ENCODE peak calls at places on chromosomes 5 and 9, in eight cellular contexts. W is ovary, D is A549, B is body of pancreas, O is uterus, E is heart left ventricle, Y is gastrocnemius medialis, H is HepG2. J is an unnamed sample.

GRCh38 chr9:96493757-96494156 is 43.8 kb downstream of the HABP4 start:
- DNase-seq in W (peak; percentile 23), D (no peak), B (no peak), O (no peak), E (no peak), Y (no peak), H (no peak), J (no peak)

GRCh38 chr5:107135391-107135790 is 535.3 kb downstream of the EFNA5 start:
- DNase-seq in W (no peak), D (no peak), B (no peak), O (no peak), E (no peak), Y (no peak), H (no peak), J (no peak)

GRCh38 chr5:16018970-16019369 is 160.6 kb downstream of the MARCHF11 start:
- DNase-seq in W (no peak), D (no peak), B (no peak), O (no peak), E (no peak), Y (no peak), H (no peak), J (no peak)

GRCh38 chr9:13369426-13369825 is 89.9 kb upstream of the MPDZ start:
- DNase-seq in W (no peak), D (no peak), B (no peak), O (no peak), E (no peak), Y (no peak), H (no peak), J (no peak)

GRCh38 chr5:61686491-61687257 is 354.6 kb downstream of the ZSWIM6 start:
- DNase-seq in W (no peak), D (no peak), B (no peak), O (no peak), E (no peak), Y (no peak), H (no peak), J (no peak)

GRCh38 chr5:76256116-76256889 is 146.8 kb upstream of the IQGAP2 start:
- DNase-seq in W (peak; percentile 45), D (peak; percentile 41), B (peak; percentile 69), O (no peak), E (no peak), Y (no peak), H (peak; percentile 63), J (peak; percentile 8)

GRCh38 chr9:70021026-70021571 is 22.5 kb upstream of the MAMDC2 start:
- DNase-seq in W (no peak), D (no peak), B (peak; percentile 15), O (peak; percentile 51), E (no peak), Y (no peak), H (no peak), J (peak; percentile 65)

GRCh38 chr5:62954578-62954977 is 376.0 kb downstream of the LRRC70 start:
- DNase-seq in W (no peak), D (no peak), B (no peak), O (no peak), E (no peak), Y (no peak), H (no peak), J (no peak)

GRCh38 chr5:1105350-1106265 is 6.3 kb downstream of the SLC12A7 start:
- DNase-seq in W (no peak), D (peak; percentile 71), B (peak; percentile 58), O (no peak), E (no peak), Y (no peak), H (peak; percentile 93), J (no peak)

GRCh38 chr5:52560366-52560765 is 227.3 kb upstream of the ITGA1 start:
- DNase-seq in W (no peak), D (no peak), B (no peak), O (no peak), E (no peak), Y (no peak), H (no peak), J (no peak)

GRCh38 chr9:121824651-121825480 is 173.4 kb downstream of the DAB2IP start:
- DNase-seq in W (no peak), D (no peak), B (no peak), O (no peak), E (no peak), Y (no peak), H (peak; percentile 10), J (no peak)

GRCh38 chr9:34991833-34992375 is 2.4 kb downstream of the DNAJB5 start:
- DNase-seq in W (no peak), D (no peak), B (peak; percentile 35), O (peak; percentile 58), E (peak; percentile 70), Y (peak; percentile 99), H (peak; percentile 34), J (peak; percentile 24)

GRCh38 chr5:170477906-170478305 is 25.9 kb upstream of the KCNIP1 start:
- DNase-seq in W (no peak), D (no peak), B (no peak), O (no peak), E (no peak), Y (no peak), H (no peak), J (no peak)

GRCh38 chr9:76634356-76635054 is 129.7 kb upstream of the PCA3 start:
- DNase-seq in W (no peak), D (no peak), B (no peak), O (no peak), E (no peak), Y (no peak), H (peak; percentile 15), J (peak; percentile 10)

GRCh38 chr9:101486693-101487442 is 46.8 kb upstream of the RNF20 start:
- DNase-seq in W (peak; percentile 83), D (peak; percentile 73), B (peak; percentile 75), O (peak; percentile 61), E (peak; percentile 71), Y (no peak), H (no peak), J (no peak)

GRCh38 chr9:34437006-34437925 is 21.1 kb downstream of the FAM219A start:
- DNase-seq in W (no peak), D (peak; percentile 51), B (peak; percentile 81), O (peak; percentile 47), E (no peak), Y (peak; percentile 51), H (peak; percentile 68), J (no peak)

GRCh38 chr5:80686757-80687156 is 32.0 kb upstream of the DHFR start:
- DNase-seq in W (no peak), D (no peak), B (no peak), O (no peak), E (no peak), Y (no peak), H (peak; percentile 6), J (no peak)

GRCh38 chr5:98784411-98784810 is 10.9 kb downstream of the RGMB start:
- DNase-seq in W (no peak), D (no peak), B (no peak), O (no peak), E (no peak), Y (no peak), H (no peak), J (no peak)

GRCh38 chr9:135592331-135592590 is 30.7 kb downstream of the PAEP start:
- DNase-seq in W (no peak), D (no peak), B (no peak), O (no peak), E (no peak), Y (no peak), H (no peak), J (no peak)

GRCh38 chr5:72633041-72633445 is 125.8 kb upstream of the ZNF366 start:
- DNase-seq in W (no peak), D (no peak), B (no peak), O (peak; percentile 36), E (no peak), Y (peak; percentile 42), H (no peak), J (no peak)

GRCh38 chr9:109411818-109412352 is 86.2 kb downstream of the PTPN3 start:
- DNase-seq in W (no peak), D (peak; percentile 25), B (no peak), O (no peak), E (no peak), Y (no peak), H (no peak), J (peak; percentile 41)

DNA sequence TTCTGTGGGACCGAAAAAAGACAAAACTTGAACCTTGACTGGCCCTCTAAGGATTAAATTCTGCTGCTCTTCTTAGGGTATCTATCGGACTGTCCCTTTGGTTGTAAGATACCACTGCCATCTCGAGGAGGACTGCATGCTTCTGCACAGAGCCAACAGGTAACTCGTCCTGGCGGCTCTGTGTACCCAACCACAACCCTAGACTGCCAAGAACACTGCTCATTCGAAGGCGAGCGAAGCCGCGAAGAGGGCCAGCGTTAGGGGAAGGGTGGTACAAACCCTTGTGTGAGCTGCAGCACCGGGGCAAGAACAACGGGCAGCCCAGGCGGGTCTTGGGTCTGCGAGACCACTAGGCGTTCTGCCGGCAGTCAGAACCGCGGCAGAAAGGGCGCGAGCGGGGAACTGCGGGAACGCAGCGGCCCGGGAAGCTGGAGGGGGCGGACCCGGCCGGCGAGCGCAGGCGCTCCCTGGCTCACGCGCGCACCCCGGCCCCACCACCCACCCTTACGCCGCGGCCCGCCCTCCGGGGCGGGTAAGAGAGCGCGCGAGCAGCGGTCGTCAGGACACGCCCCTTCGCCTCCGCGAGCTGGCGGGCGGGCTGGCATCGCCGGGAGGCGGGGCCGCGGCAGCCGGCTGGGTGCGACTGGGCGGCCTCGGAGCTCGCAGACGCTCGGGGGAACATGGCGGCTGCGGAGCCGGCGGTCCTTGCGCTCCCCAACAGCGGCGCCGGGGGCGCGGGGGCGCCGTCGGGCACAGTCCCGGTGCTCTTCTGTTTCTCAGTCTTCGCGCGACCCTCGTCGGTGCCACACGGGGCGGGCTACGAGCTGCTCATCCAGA is at the start of gene ISOC1:
- DNase-seq in W (peak; percentile 94), D (peak; percentile 73), B (peak; percentile 95), O (peak; percentile 88), E (peak; percentile 96), Y (peak; percentile 79), H (peak; percentile 73), J (peak; percentile 88)
- TF ChIP-seq POLR2A in W (peak; percentile 50), D (peak; percentile 76), B (peak; percentile 84), O (peak; percentile 92), E (peak; percentile 44), Y (peak; percentile 90), H (peak; percentile 89), J (peak; percentile 73)

GRCh38 chr5:151150484-151151262 is 6.9 kb downstream of the ANXA6 start:
- DNase-seq in W (peak; percentile 91), D (no peak), B (peak; percentile 49), O (peak; percentile 70), E (no peak), Y (no peak), H (no peak), J (no peak)
- TF ChIP-seq POLR2A in W (peak; percentile 13), D (no peak), B (no peak), O (no peak), E (no peak), Y (no peak), H (no peak), J (no peak)

GRCh38 chr5:173616577-173617118 is at the start of gene BOD1:
- DNase-seq in W (peak; percentile 96), D (peak; percentile 91), B (peak; percentile 98), O (peak; percentile 97), E (peak; percentile 96), Y (peak; percentile 98), H (peak; percentile 96), J (peak; percentile 90)
- TF ChIP-seq POLR2A in W (no peak), D (peak; percentile 30), B (no peak), O (peak; percentile 27), E (no peak), Y (peak; percentile 72), H (peak; percentile 50), J (peak; percentile 20)

DNA sequence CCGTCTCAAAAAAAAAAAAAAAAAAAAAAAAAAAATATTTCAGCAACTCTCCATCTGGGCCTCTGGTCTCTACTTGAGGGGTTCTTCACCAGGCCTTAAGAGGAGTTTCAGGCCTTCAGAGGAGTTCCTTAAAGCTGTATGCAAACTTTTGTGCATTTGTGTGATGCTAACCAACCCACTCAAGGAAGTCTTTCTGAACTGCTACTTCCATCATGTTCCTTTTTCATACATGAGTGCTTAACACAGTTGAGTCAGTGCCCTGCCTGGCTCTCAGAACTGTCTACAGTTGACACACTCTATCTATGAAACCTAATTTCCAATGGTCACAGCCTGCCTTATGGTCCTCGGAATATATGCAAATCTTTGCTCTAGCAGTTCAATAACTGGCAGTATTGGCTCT is 146.5 kb downstream of the MEF2C start:
- DNase-seq in W (no peak), D (no peak), B (no peak), O (no peak), E (no peak), Y (no peak), H (no peak), J (no peak)
- TF ChIP-seq POLR2A in W (no peak), D (no peak), B (no peak), O (no peak), E (no peak), Y (no peak), H (no peak), J (no peak)

J was measured in H54.